ENCODE peak calls at places on chromosomes 16 and 17, in ten cellular contexts. Z is NB4; J is fibroblast of lung; E is CD4-positive, alpha-beta memory T cell; U is fibroblast of pulmonary artery; A is HFF-Myc; W is ovary; N is A549; F is CD8-positive, alpha-beta T cell; I is fibroblast of villous mesenchyme. P is an unnamed sample.
A peak's percentile ranks its signal among the peaks of the same experiment; 100 is the strongest.

GRCh38 chr17:39863918-39864746 is at the start of gene IKZF3:
- DNase-seq in Z (peak; percentile 86), J (peak; percentile 5), E (peak; percentile 86), U (peak; percentile 33), A (no peak), W (no peak), N (peak; percentile 62), F (peak; percentile 69), I (peak; percentile 35), P (no peak)

GRCh38 chr16:46947900-46948547 is 25.4 kb downstream of the DNAJA2 start:
- DNase-seq in Z (peak; percentile 72), J (peak; percentile 59), E (peak; percentile 51), U (peak; percentile 67), A (no peak), W (no peak), N (peak; percentile 55), F (no peak), I (peak; percentile 59), P (no peak)

GRCh38 chr17:19728114-19728495 is 11.7 kb upstream of the SLC47A2 start:
- DNase-seq in Z (no peak), J (peak; percentile 72), E (no peak), U (peak; percentile 91), A (no peak), W (peak; percentile 85), N (peak; percentile 69), F (no peak), I (peak; percentile 89), P (peak; percentile 72)

GRCh38 chr16:10835281-10835931 is 16.8 kb upstream of the TVP23A start:
- DNase-seq in Z (no peak), J (no peak), E (no peak), U (no peak), A (no peak), W (no peak), N (no peak), F (no peak), I (no peak), P (no peak)

GRCh38 chr16:59878999-59879398 is 1144.9 kb upstream of the GOT2 start:
- DNase-seq in Z (no peak), J (no peak), E (no peak), U (no peak), A (no peak), W (no peak), N (peak; percentile 53), F (no peak), I (no peak), P (no peak)

GRCh38 chr17:53313746-53314145 is 509.0 kb upstream of the KIF2B start:
- DNase-seq in Z (no peak), J (peak; percentile 7), E (no peak), U (peak; percentile 0), A (no peak), W (no peak), N (no peak), F (no peak), I (no peak), P (no peak)

GRCh38 chr17:60167095-60167741 is 17.4 kb downstream of the CA4 start:
- DNase-seq in Z (no peak), J (no peak), E (no peak), U (no peak), A (no peak), W (no peak), N (no peak), F (no peak), I (no peak), P (no peak)

GRCh38 chr16:23302045-23302956 is at the start of gene SCNN1B:
- DNase-seq in Z (no peak), J (no peak), E (no peak), U (no peak), A (no peak), W (no peak), N (no peak), F (no peak), I (no peak), P (no peak)

GRCh38 chr16:67196881-67197280 is 2.0 kb upstream of the ELMO3 start:
- DNase-seq in Z (no peak), J (no peak), E (no peak), U (no peak), A (no peak), W (no peak), N (no peak), F (no peak), I (no peak), P (no peak)

GRCh38 chr16:67194257-67194656 is 2.3 kb downstream of the E2F4 start:
- DNase-seq in Z (no peak), J (no peak), E (no peak), U (no peak), A (no peak), W (no peak), N (no peak), F (no peak), I (no peak), P (no peak)

GRCh38 chr16:67198238-67198734 is 645 bp upstream of the ELMO3 start:
- DNase-seq in Z (peak; percentile 48), J (peak; percentile 54), E (peak; percentile 22), U (no peak), A (no peak), W (peak; percentile 44), N (peak; percentile 66), F (no peak), I (no peak), P (no peak)

GRCh38 chr16:67197704-67198103 is 1.2 kb upstream of the ELMO3 start:
- DNase-seq in Z (no peak), J (no peak), E (no peak), U (no peak), A (no peak), W (no peak), N (no peak), F (no peak), I (no peak), P (no peak)

DNA sequence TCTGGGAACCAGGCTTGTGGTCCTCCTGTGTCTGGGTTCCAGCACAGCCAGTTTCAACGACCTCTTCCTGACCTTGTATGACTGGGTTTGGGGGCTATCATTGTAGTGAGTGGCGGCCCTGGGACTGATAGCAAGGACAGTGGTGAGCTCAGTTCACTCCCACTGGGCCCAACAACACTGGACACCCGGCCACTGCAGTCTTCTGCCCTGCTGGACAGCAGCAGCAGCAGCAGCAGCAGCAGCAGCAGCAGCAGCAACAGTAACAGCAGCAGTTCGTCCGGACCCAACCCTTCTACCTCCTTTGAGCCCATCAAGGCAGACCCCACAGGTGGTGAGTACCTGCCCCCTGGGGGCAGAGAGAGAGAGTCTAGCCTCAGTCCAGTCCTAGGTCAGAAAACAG is 3.3 kb upstream of the ELMO3 start:
- DNase-seq in Z (no peak), J (no peak), E (no peak), U (no peak), A (no peak), W (no peak), N (no peak), F (no peak), I (no peak), P (no peak)
- H3K4me3 ChIP-seq in Z (no peak overlapping the region), J (no peak overlapping the region), E (no peak overlapping the region), U (no peak overlapping the region), A (no peak overlapping the region), W (no peak overlapping the region), N (no peak overlapping the region), F (no peak overlapping the region), I (no peak overlapping the region), P (no peak overlapping the region)

GRCh38 chr17:48646183-48647102 is 20.3 kb upstream of the HOXB9 start:
- DNase-seq in Z (peak; percentile 21), J (no peak), E (peak; percentile 29), U (no peak), A (no peak), W (no peak), N (peak; percentile 80), F (no peak), I (no peak), P (no peak)

GRCh38 chr17:48644159-48644558 is 18.0 kb upstream of the HOXB9 start:
- DNase-seq in Z (no peak), J (no peak), E (no peak), U (no peak), A (no peak), W (no peak), N (no peak), F (no peak), I (no peak), P (no peak)

GRCh38 chr17:48644910-48645557 is 18.9 kb upstream of the HOXB9 start:
- DNase-seq in Z (no peak), J (no peak), E (no peak), U (no peak), A (no peak), W (no peak), N (no peak), F (no peak), I (no peak), P (no peak)

GRCh38 chr17:48647103-48647963 is 21.2 kb upstream of the HOXB9 start:
- DNase-seq in Z (peak; percentile 26), J (peak; percentile 21), E (no peak), U (no peak), A (no peak), W (no peak), N (peak; percentile 63), F (no peak), I (no peak), P (no peak)

GRCh38 chr17:48645639-48646182 is 19.6 kb upstream of the HOXB9 start:
- DNase-seq in Z (no peak), J (no peak), E (no peak), U (no peak), A (no peak), W (no peak), N (no peak), F (no peak), I (no peak), P (no peak)
- H3K4me3 ChIP-seq in Z (no peak overlapping the region), J (no peak overlapping the region), E (no peak overlapping the region), U (no peak overlapping the region), A (no peak overlapping the region), W (no peak overlapping the region), N (peak overlapping the region; percentile 74), F (peak overlapping the region; percentile 56), I (no peak overlapping the region), P (no peak overlapping the region)

DNA sequence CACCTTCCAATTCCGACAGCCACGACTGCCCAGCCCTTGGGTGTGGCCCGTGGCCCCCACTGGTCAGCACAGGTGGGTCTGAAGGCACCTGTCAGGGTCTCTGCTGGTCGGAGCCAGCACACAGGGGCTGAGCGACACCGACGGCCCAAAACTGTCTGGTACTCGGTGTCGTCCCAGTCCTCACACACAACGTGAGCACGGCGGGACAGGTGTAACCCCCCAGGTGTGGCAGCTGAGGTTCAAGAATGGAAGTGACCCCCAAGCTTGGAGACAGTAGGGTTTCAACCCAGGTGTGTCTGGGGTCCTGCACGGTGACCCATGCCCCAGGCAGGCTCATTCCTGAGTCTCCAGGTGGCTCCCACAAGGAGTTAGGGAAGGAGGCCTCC is 1.0 kb downstream of the GALNS start:
- DNase-seq in Z (no peak), J (no peak), E (no peak), U (no peak), A (no peak), W (peak; percentile 46), N (no peak), F (no peak), I (no peak), P (no peak)
- H3K4me3 ChIP-seq in Z (peak overlapping the region; percentile 38), J (peak overlapping the region; percentile 71), E (no peak overlapping the region), U (peak overlapping the region; percentile 99), A (peak overlapping the region; percentile 98), W (peak overlapping the region; percentile 75), N (peak overlapping the region; percentile 72), F (peak overlapping the region; percentile 4), I (peak overlapping the region; percentile 69), P (peak overlapping the region; percentile 96)

DNA sequence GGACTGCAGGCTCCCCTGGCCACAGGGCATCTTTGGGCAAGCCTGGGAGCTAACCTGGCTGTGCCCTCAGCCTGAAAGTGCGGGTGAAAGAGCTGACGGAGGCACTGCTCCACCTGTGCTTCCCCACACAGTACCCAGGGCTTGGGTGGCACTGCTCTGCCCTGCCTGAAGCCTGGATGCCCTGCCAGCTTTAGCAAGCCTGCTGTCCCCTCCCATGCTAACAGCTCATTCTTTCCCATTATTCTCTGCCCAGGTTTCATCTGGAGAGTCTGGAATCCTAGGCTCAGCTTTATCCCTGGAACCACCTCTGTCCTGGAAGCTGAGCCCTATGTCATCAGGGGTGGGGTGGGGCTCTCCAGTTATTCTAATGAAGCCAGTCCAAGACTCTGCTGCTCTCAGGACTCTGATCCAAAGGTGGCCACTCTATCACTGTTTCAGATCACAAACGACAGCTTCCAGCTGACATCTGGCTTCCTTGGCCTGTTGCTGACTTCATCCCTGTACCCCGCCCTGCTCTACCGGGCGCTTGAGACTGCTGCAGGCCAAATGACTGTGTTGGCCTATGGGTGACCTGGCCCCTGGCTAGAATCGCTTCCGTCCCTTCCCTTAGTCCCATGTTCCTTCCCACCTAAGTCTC is 29.3 kb downstream of the HIC1 start:
- DNase-seq in Z (no peak), J (peak; percentile 84), E (no peak), U (peak; percentile 45), A (peak; percentile 59), W (no peak), N (peak; percentile 71), F (no peak), I (peak; percentile 93), P (peak; percentile 68)
- H3K4me3 ChIP-seq in Z (no peak overlapping the region), J (no peak overlapping the region), E (no peak overlapping the region), U (no peak overlapping the region), A (no peak overlapping the region), W (no peak overlapping the region), N (no peak overlapping the region), F (no peak overlapping the region), I (no peak overlapping the region), P (no peak overlapping the region)

P was measured in BJ.